ENCODE peak calls at places on chromosomes 7 and 10, in five cellular contexts. F is astrocyte of the spinal cord, X is anterior cingulate cortex, H is fibroblast of the conjunctiva, M is thoracic aorta. B is an unnamed sample.

GRCh38 chr7:100158229-100159098 is at the start of gene TRAPPC14:
- DNase-seq in F (peak), X (peak), H (peak), M (no peak), B (peak)

GRCh38 chr7:128763541-128763940 is 12.1 kb downstream of the OPN1SW start:
- DNase-seq in F (no peak), X (no peak), H (no peak), M (no peak), B (no peak)

GRCh38 chr7:128394904-128395496 is 14.8 kb downstream of the IMPDH1 start:
- DNase-seq in F (no peak), X (no peak), H (no peak), M (no peak), B (no peak)

GRCh38 chr10:66983482-66983818 is 57.6 kb downstream of the LRRTM3 start:
- DNase-seq in F (no peak), X (no peak), H (no peak), M (no peak), B (no peak)

GRCh38 chr7:136741941-136742340 is 126.5 kb upstream of the CHRM2 start:
- DNase-seq in F (peak), X (no peak), H (no peak), M (no peak), B (no peak)

GRCh38 chr7:7416031-7416968 is 119.4 kb downstream of the COL28A1 start:
- DNase-seq in F (peak), X (no peak), H (no peak), M (no peak), B (no peak)

GRCh38 chr7:86252406-86252805 is 391.3 kb upstream of the GRM3 start:
- DNase-seq in F (no peak), X (no peak), H (no peak), M (no peak), B (no peak)

GRCh38 chr10:48636231-48636630 is 31.4 kb upstream of the ARHGAP22 start:
- DNase-seq in F (no peak), X (no peak), H (no peak), M (no peak), B (no peak)

GRCh38 chr10:26112532-26112931 is 104.0 kb upstream of the GAD2 start:
- DNase-seq in F (no peak), X (no peak), H (no peak), M (no peak), B (no peak)

GRCh38 chr7:152464312-152465117 is 28.7 kb upstream of the KMT2C start:
- DNase-seq in F (peak), X (peak), H (no peak), M (peak), B (peak)

GRCh38 chr7:945556-946255 is 8.8 kb downstream of the ADAP1 start:
- DNase-seq in F (no peak), X (no peak), H (no peak), M (no peak), B (no peak)

GRCh38 chr7:157616931-157617330 is 280.1 kb downstream of the DNAJB6 start:
- DNase-seq in F (no peak), X (no peak), H (no peak), M (no peak), B (no peak)

GRCh38 chr7:55366461-55367138 is 1.5 kb downstream of the LANCL2 start:
- DNase-seq in F (peak), X (no peak), H (no peak), M (no peak), B (no peak)

GRCh38 chr7:158606671-158607424 is 19.2 kb upstream of the PTPRN2 start:
- DNase-seq in F (no peak), X (no peak), H (no peak), M (no peak), B (no peak)

GRCh38 chr7:12623885-12624498 is 53.5 kb downstream of the SCIN start:
- DNase-seq in F (peak), X (no peak), H (no peak), M (no peak), B (no peak)

GRCh38 chr7:108239501-108240225 is 109.5 kb upstream of the LAMB4 start:
- DNase-seq in F (no peak), X (no peak), H (no peak), M (no peak), B (no peak)

GRCh38 chr10:33612551-33612950 is 278.1 kb upstream of the NRP1 start:
- DNase-seq in F (peak), X (no peak), H (peak), M (no peak), B (peak)

GRCh38 chr7:44819292-44819691 is 22.8 kb downstream of the PPIA start:
- DNase-seq in F (no peak), X (no peak), H (no peak), M (no peak), B (no peak)

GRCh38 chr7:699260-700170 is 27.0 kb upstream of the DNAAF5 start:
- DNase-seq in F (no peak), X (no peak), H (no peak), M (no peak), B (no peak)

GRCh38 chr10:55203319-55203718 is 402.3 kb upstream of the PCDH15 start:
- DNase-seq in F (peak), X (no peak), H (no peak), M (no peak), B (no peak)

GRCh38 chr10:58384095-58384494 is 1.1 kb upstream of the TFAM start:
- DNase-seq in F (peak), X (no peak), H (no peak), M (no peak), B (no peak)

GRCh38 chr7:28776463-28777157 is 181.5 kb downstream of the TRIL start:
- DNase-seq in F (no peak), X (no peak), H (no peak), M (no peak), B (no peak)

GRCh38 chr10:69653561-69653960 is 23.5 kb downstream of the FAM241B start:
- DNase-seq in F (no peak), X (no peak), H (no peak), M (no peak), B (no peak)

GRCh38 chr7:129786825-129787563 is 165.8 kb downstream of the UBE2H start:
- DNase-seq in F (no peak), X (no peak), H (no peak), M (no peak), B (no peak)

GRCh38 chr10:132735341-132735775 is 50.6 kb downstream of the NKX6-2 start:
- DNase-seq in F (no peak), X (peak), H (no peak), M (no peak), B (no peak)

GRCh38 chr7:115980175-115980574 is 50.4 kb downstream of the TFEC start:
- DNase-seq in F (no peak), X (no peak), H (no peak), M (no peak), B (no peak)

GRCh38 chr7:101932053-101932452 is 114.6 kb downstream of the CUX1 start:
- DNase-seq in F (no peak), X (no peak), H (no peak), M (no peak), B (no peak)

GRCh38 chr10:70596860-70597809 is 5.4 kb downstream of the PRF1 start:
- DNase-seq in F (no peak), X (no peak), H (no peak), M (no peak), B (no peak)

GRCh38 chr10:96642973-96643372 is 56.2 kb upstream of the TM9SF3 start:
- DNase-seq in F (peak), X (no peak), H (no peak), M (peak), B (peak)

GRCh38 chr10:43808136-43808535 is 159.5 kb upstream of the ZNF32 start:
- DNase-seq in F (peak), X (no peak), H (no peak), M (no peak), B (no peak)

GRCh38 chr10:114304566-114305421 is 65.7 kb downstream of the VWA2 start:
- DNase-seq in F (no peak), X (peak), H (no peak), M (no peak), B (no peak)

GRCh38 chr7:3430588-3430987 is 129.5 kb downstream of the SDK1 start:
- DNase-seq in F (no peak), X (no peak), H (no peak), M (no peak), B (no peak)

B was measured in hepatic stellate cell.